ENCODE peak calls at places on chromosomes 11 and 22, in four cellular contexts. V is HepG2, O is K562, X is GM12878. Y is an unnamed sample.

GRCh38 chr11:130178441-130178971 is 18.9 kb downstream of the ST14 start:
- DNase-seq in V (no peak), O (no peak), X (no peak), Y (no peak)

GRCh38 chr11:104946907-104947306 is 21.5 kb downstream of the CASP4 start:
- DNase-seq in V (peak; percentile 78), O (peak; percentile 12), X (peak; percentile 27), Y (peak; percentile 15)

GRCh38 chr11:75371930-75372876 is 20.7 kb upstream of the ARRB1 start:
- DNase-seq in V (peak; percentile 65), O (no peak), X (no peak), Y (no peak)

GRCh38 chr11:83554896-83555295 is 268.7 kb upstream of the CCDC90B start:
- DNase-seq in V (no peak), O (no peak), X (no peak), Y (no peak)

GRCh38 chr11:47318166-47318565 is 34.3 kb downstream of the MYBPC3 start:
- DNase-seq in V (no peak), O (no peak), X (no peak), Y (no peak)

GRCh38 chr11:60563553-60564235 is 48.5 kb downstream of the MS4A13 start:
- DNase-seq in V (no peak), O (no peak), X (no peak), Y (no peak)

GRCh38 chr11:47407746-47408590 is at the start of gene SLC39A13:
- DNase-seq in V (peak; percentile 86), O (peak; percentile 96), X (peak; percentile 79), Y (peak; percentile 93)

GRCh38 chr11:12167098-12167999 is 57.0 kb downstream of the MICAL2 start:
- DNase-seq in V (peak; percentile 78), O (peak; percentile 65), X (no peak), Y (no peak)

GRCh38 chr11:13897606-13898276 is 64.8 kb upstream of the SPON1 start:
- DNase-seq in V (no peak), O (no peak), X (no peak), Y (no peak)

GRCh38 chr11:63504054-63504453 is 1.8 kb upstream of the LGALS12 start:
- DNase-seq in V (no peak), O (no peak), X (no peak), Y (no peak)

GRCh38 chr11:65982824-65983588 is 19.0 kb downstream of the EIF1AD start:
- DNase-seq in V (no peak), O (no peak), X (no peak), Y (no peak)

GRCh38 chr22:17243524-17243923 is 24.3 kb upstream of the ADA2 start:
- DNase-seq in V (no peak), O (no peak), X (peak; percentile 84), Y (no peak)

GRCh38 chr22:44352378-44353062 is 39.8 kb upstream of the SHISAL1 start:
- DNase-seq in V (no peak), O (no peak), X (no peak), Y (no peak)

GRCh38 chr11:34492806-34493414 is 20.7 kb downstream of the ELF5 start:
- DNase-seq in V (peak; percentile 68), O (peak; percentile 64), X (no peak), Y (peak; percentile 56)

GRCh38 chr22:28925916-28926315 is 42.5 kb downstream of the ZNRF3 start:
- DNase-seq in V (no peak), O (no peak), X (no peak), Y (no peak)

GRCh38 chr22:44775862-44776261 is 23.5 kb downstream of the ARHGAP8 start:
- DNase-seq in V (no peak), O (no peak), X (no peak), Y (no peak)

GRCh38 chr11:93727985-93728791 is 13.1 kb downstream of the TAF1D start:
- DNase-seq in V (no peak), O (no peak), X (no peak), Y (no peak)

GRCh38 chr11:34558211-34558610 is 44.6 kb upstream of the ELF5 start:
- DNase-seq in V (no peak), O (no peak), X (no peak), Y (no peak)

GRCh38 chr11:100356035-100356434 is 331.1 kb upstream of the ARHGAP42 start:
- DNase-seq in V (no peak), O (no peak), X (no peak), Y (no peak)

GRCh38 chr11:75735181-75735845 is 17.7 kb downstream of the MOGAT2 start:
- DNase-seq in V (no peak), O (no peak), X (no peak), Y (no peak)

GRCh38 chr22:20080445-20080775 is 369 bp downstream of the DGCR8 start:
- DNase-seq in V (peak; percentile 23), O (peak; percentile 100), X (no peak), Y (peak; percentile 75)

GRCh38 chr22:44151661-44152060 is 29.1 kb upstream of the PARVG start:
- DNase-seq in V (no peak), O (no peak), X (no peak), Y (no peak)

GRCh38 chr22:44926124-44926475 is 83.7 kb downstream of the PHF21B start:
- DNase-seq in V (no peak), O (no peak), X (no peak), Y (no peak)

GRCh38 chr11:75815345-75815983 is 454 bp downstream of the UVRAG start:
- DNase-seq in V (no peak), O (no peak), X (no peak), Y (peak; percentile 51)

GRCh38 chr22:19610518-19611253 is 86.5 kb upstream of the CLDN5 start:
- DNase-seq in V (no peak), O (no peak), X (no peak), Y (no peak)

GRCh38 chr11:116173946-116174911 is 598.6 kb downstream of the BUD13 start:
- DNase-seq in V (no peak), O (no peak), X (no peak), Y (no peak)

GRCh38 chr11:119347242-119347641 is 737 bp upstream of the MFRP start:
- DNase-seq in V (peak; percentile 36), O (no peak), X (no peak), Y (no peak)

GRCh38 chr11:390175-390574 is 3.8 kb upstream of the PKP3 start:
- DNase-seq in V (peak; percentile 50), O (peak; percentile 23), X (no peak), Y (no peak)

GRCh38 chr11:128116447-128117240 is 470.7 kb downstream of the ETS1 start:
- DNase-seq in V (no peak), O (no peak), X (no peak), Y (no peak)

DNA sequence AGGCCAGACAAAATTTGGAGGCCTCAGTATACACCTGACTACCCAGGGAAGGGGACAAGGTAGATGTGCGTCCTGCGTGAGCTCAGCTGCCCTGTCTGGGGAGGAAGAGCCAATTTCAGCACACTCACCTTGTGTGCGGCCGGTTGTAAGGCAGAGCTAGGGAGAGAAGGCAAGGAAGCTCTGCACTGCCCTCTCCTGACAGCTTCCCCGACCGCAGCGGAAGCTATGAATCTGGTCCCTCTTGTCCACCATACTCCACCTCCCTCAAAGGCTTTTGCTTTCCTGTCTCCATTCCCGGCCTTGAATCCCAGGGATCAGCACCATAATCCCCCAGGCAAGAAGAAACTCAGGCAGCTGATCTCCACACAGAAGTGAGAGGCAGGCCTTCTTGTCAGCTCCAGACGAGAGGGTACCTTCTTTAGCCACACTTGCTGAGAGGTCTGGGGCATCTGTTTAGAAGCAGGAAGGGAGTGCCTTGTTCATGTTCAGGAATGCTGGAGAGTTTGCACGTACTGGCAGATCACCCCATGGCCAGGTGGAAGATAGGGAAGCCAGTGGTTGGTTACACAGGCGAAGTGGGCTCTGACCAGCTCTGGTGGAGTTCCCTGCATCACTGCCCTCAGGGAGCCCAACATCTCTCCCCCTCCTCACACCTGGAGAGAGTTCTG is 62.5 kb downstream of the FEZ1 start:
- DNase-seq in V (peak; percentile 15), O (peak; percentile 58), X (no peak), Y (peak; percentile 72)
- TF ChIP-seq BHLHE40 in V (no peak), O (no peak), X (no peak), Y (no peak)

GRCh38 chr11:126113515-126113957 is 50.9 kb upstream of the CDON start:
- DNase-seq in V (peak; percentile 84), O (no peak), X (no peak), Y (peak; percentile 40)

GRCh38 chr11:126115253-126115540 is 52.5 kb upstream of the CDON start:
- DNase-seq in V (no peak), O (no peak), X (no peak), Y (no peak)

GRCh38 chr11:126113963-126114362 is 51.3 kb upstream of the CDON start:
- DNase-seq in V (no peak), O (no peak), X (no peak), Y (no peak)

GRCh38 chr11:126114486-126115252 is 52.0 kb upstream of the CDON start:
- DNase-seq in V (no peak), O (no peak), X (no peak), Y (no peak)

DNA sequence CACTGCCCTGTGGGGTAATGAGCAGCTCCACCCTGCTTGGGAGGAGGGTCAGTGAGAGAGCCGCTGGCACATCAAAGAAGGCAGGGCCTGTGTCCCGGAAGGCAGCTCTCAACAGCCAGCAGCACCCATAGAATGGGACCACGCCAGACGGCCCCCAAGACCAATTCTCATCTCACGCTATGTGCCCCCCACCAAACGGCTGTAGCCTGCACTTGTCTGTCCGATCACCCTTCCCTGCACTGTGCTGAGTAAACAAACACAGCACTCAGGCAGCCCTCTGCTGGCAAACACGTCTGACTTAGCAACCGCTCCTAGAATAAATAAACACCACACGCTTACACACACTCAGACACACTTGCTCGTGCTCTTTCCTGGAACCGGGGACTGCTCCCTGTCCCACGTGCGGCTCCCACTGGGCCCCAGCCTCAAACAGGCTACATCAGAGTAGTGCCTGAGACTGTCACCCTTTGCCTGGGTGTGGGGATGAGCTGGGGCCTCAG is 53.2 kb upstream of the CDON start:
- DNase-seq in V (peak; percentile 93), O (peak; percentile 24), X (no peak), Y (peak; percentile 68)
- TF ChIP-seq SP1 in V (no peak), O (no peak), X (no peak), Y (no peak)

DNA sequence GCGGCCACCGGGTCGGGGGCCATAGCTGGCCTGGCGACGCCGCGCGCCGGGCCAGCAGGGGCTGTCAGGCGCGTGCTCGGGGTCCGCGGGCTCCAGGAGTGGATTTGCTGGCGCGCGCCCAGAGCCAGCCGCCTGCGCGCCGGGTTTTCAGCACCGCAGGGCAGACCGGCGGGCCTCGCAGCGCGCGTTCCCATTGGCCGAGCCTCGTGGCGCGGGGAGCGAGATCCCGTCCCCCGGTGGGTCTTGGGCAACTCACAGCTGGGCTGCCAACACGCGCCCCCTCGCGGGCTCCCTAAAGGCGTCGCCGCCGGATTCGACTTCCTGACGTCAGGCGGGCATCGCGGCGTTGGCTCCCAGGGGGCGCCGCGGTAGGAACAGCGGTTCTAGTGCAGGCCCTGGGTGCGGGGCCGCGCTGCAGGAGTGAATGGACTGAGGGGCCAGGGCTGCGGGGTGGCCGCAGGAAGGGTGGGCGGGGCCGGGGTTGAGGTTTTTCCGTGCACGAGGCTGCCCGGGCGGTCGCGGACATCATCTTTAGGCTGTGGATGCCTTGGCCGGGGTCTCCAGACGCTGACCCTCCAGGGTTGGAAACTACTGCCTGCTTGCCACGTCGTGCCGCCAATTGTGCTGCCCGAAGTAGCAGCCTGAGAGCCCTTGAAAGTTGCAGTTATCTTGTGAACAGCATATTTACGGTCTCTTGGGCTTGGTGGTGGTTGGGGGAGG is at the start of gene FADS1:
- DNase-seq in V (peak; percentile 95), O (peak; percentile 95), X (peak; percentile 60), Y (peak; percentile 88)
- TF ChIP-seq BHLHE40 in V (no peak), O (peak; percentile 25), X (peak; percentile 72), Y (no peak)

GRCh38 chr22:41825376-41825775 is 7.5 kb upstream of the SREBF2 start:
- DNase-seq in V (no peak), O (no peak), X (no peak), Y (no peak)

GRCh38 chr22:41820447-41820846 is 12.5 kb upstream of the SREBF2 start:
- DNase-seq in V (no peak), O (no peak), X (no peak), Y (no peak)

GRCh38 chr22:41821449-41822030 is 11.4 kb upstream of the SREBF2 start:
- DNase-seq in V (no peak), O (no peak), X (no peak), Y (no peak)

GRCh38 chr22:41826001-41826400 is 6.9 kb upstream of the SREBF2 start:
- DNase-seq in V (no peak), O (no peak), X (no peak), Y (no peak)

GRCh38 chr22:41822289-41823057 is 10.4 kb upstream of the SREBF2 start:
- DNase-seq in V (peak; percentile 62), O (peak; percentile 35), X (peak; percentile 47), Y (peak; percentile 23)
- TF ChIP-seq SP1 in V (no peak), O (no peak), X (no peak), Y (no peak)